ENCODE peak calls at places on chromosomes 12 and 14, in seven cellular contexts. V is NCI-H2029, E is T-helper 17 cell, A is nucleus accumbens, R is NCI-H1105, Q is SW 1271, S is foreskin keratinocyte. X is an unnamed sample.

GRCh38 chr12:75814856-75815754 is 216.5 kb downstream of the PHLDA1 start:
- DNase-seq in V (no peak), E (no peak), A (peak), R (no peak), Q (no peak), S (peak), X (peak)

GRCh38 chr14:36383674-36384421 is 63.4 kb upstream of the MBIP start:
- DNase-seq in V (peak), E (no peak), A (peak), R (no peak), Q (no peak), S (peak), X (peak)

GRCh38 chr12:39912211-39912980 is 193.5 kb downstream of the SLC2A13 start:
- DNase-seq in V (peak), E (no peak), A (no peak), R (peak), Q (no peak), S (no peak), X (no peak)

GRCh38 chr12:91781114-91781513 is 364.5 kb downstream of the BTG1 start:
- DNase-seq in V (no peak), E (no peak), A (no peak), R (no peak), Q (no peak), S (peak), X (no peak)

GRCh38 chr12:123908884-123909807 is 63.5 kb downstream of the CCDC92 start:
- DNase-seq in V (peak), E (no peak), A (peak), R (peak), Q (no peak), S (no peak), X (no peak)

GRCh38 chr12:116418551-116418950 is 140.6 kb upstream of the MAP1LC3B2 start:
- DNase-seq in V (no peak), E (no peak), A (no peak), R (no peak), Q (no peak), S (no peak), X (no peak)

GRCh38 chr14:95287176-95287754 is 32.4 kb downstream of the CLMN start:
- DNase-seq in V (no peak), E (no peak), A (no peak), R (peak), Q (no peak), S (peak), X (no peak)

GRCh38 chr14:52553002-52553670 is 500 bp downstream of the GPR137C start:
- DNase-seq in V (peak), E (no peak), A (peak), R (peak), Q (no peak), S (peak), X (peak)

GRCh38 chr12:52141306-52141705 is 50.5 kb downstream of the KRT80 start:
- DNase-seq in V (no peak), E (no peak), A (no peak), R (no peak), Q (no peak), S (no peak), X (no peak)

GRCh38 chr12:41531147-41531829 is 343.2 kb downstream of the PDZRN4 start:
- DNase-seq in V (peak), E (no peak), A (peak), R (no peak), Q (no peak), S (no peak), X (peak)

GRCh38 chr12:54159140-54159539 is 29.6 kb downstream of the SMUG1 start:
- DNase-seq in V (peak), E (no peak), A (peak), R (peak), Q (no peak), S (peak), X (peak)

GRCh38 chr12:54257332-54257731 is 22.6 kb downstream of the CBX5 start:
- DNase-seq in V (no peak), E (no peak), A (no peak), R (no peak), Q (no peak), S (no peak), X (no peak)

GRCh38 chr14:22008098-22008412 is 334.4 kb upstream of the OR4E1 start:
- DNase-seq in V (no peak), E (no peak), A (no peak), R (no peak), Q (no peak), S (no peak), X (no peak)

GRCh38 chr14:83372271-83372670 is 1838.6 kb upstream of the SEL1L start:
- DNase-seq in V (no peak), E (no peak), A (no peak), R (no peak), Q (no peak), S (no peak), X (no peak)

GRCh38 chr14:100032749-100033148 is 32.5 kb upstream of the EVL start:
- DNase-seq in V (no peak), E (no peak), A (no peak), R (no peak), Q (no peak), S (no peak), X (no peak)

GRCh38 chr12:124828264-124829007 is 35.2 kb downstream of the SCARB1 start:
- DNase-seq in V (no peak), E (no peak), A (no peak), R (no peak), Q (no peak), S (peak), X (no peak)

GRCh38 chr12:89517648-89518047 is 6.9 kb downstream of the GALNT4 start:
- DNase-seq in V (no peak), E (no peak), A (no peak), R (no peak), Q (no peak), S (no peak), X (no peak)

GRCh38 chr12:111211910-111212757 is 156.8 kb downstream of the PHETA1 start:
- DNase-seq in V (no peak), E (no peak), A (no peak), R (no peak), Q (no peak), S (no peak), X (no peak)

GRCh38 chr14:83975435-83976222 is 1554.3 kb upstream of the FLRT2 start:
- DNase-seq in V (no peak), E (no peak), A (no peak), R (no peak), Q (no peak), S (no peak), X (no peak)

GRCh38 chr12:117641885-117642284 is 280.5 kb upstream of the NOS1 start:
- DNase-seq in V (no peak), E (no peak), A (no peak), R (no peak), Q (no peak), S (no peak), X (no peak)

GRCh38 chr12:131001493-131001892 is 47.8 kb downstream of the ADGRD1 start:
- DNase-seq in V (no peak), E (no peak), A (no peak), R (no peak), Q (no peak), S (no peak), X (no peak)

GRCh38 chr12:78241472-78241871 is 410.8 kb downstream of the NAV3 start:
- DNase-seq in V (peak), E (no peak), A (no peak), R (peak), Q (no peak), S (no peak), X (no peak)

GRCh38 chr12:130965668-130966067 is 12.0 kb downstream of the ADGRD1 start:
- DNase-seq in V (no peak), E (no peak), A (no peak), R (no peak), Q (no peak), S (no peak), X (no peak)

GRCh38 chr14:63673882-63674497 is 32.3 kb upstream of the WDR89 start:
- DNase-seq in V (no peak), E (no peak), A (no peak), R (no peak), Q (no peak), S (no peak), X (no peak)

GRCh38 chr12:79662046-79662811 is 28.5 kb downstream of the PAWR start:
- DNase-seq in V (no peak), E (no peak), A (no peak), R (no peak), Q (no peak), S (peak), X (no peak)

GRCh38 chr14:87810711-87811110 is 182.3 kb downstream of the GALC start:
- DNase-seq in V (no peak), E (no peak), A (no peak), R (no peak), Q (no peak), S (no peak), X (no peak)

GRCh38 chr12:32266756-32267155 is 132.6 kb upstream of the FGD4 start:
- DNase-seq in V (no peak), E (no peak), A (no peak), R (no peak), Q (no peak), S (no peak), X (no peak)

GRCh38 chr14:61379639-61380184 is 58.3 kb downstream of the PRKCH start:
- DNase-seq in V (no peak), E (no peak), A (no peak), R (no peak), Q (no peak), S (no peak), X (no peak)

GRCh38 chr14:34873591-34874385 is 1.4 kb downstream of the BAZ1A start:
- DNase-seq in V (peak), E (peak), A (peak), R (peak), Q (peak), S (peak), X (peak)

GRCh38 chr14:72554994-72555608 is 338.8 kb downstream of the DPF3 start:
- DNase-seq in V (no peak), E (no peak), A (peak), R (no peak), Q (no peak), S (no peak), X (no peak)

GRCh38 chr12:88052686-88053085 is 23.5 kb upstream of the C12orf50 start:
- DNase-seq in V (no peak), E (no peak), A (peak), R (peak), Q (no peak), S (peak), X (peak)

GRCh38 chr12:126464157-126464556 is 1398.9 kb downstream of the AACS start:
- DNase-seq in V (no peak), E (no peak), A (no peak), R (no peak), Q (no peak), S (no peak), X (no peak)

GRCh38 chr14:72711936-72712335 is 182.0 kb downstream of the DPF3 start:
- DNase-seq in V (no peak), E (no peak), A (no peak), R (no peak), Q (no peak), S (no peak), X (no peak)

GRCh38 chr14:93160353-93160801 is 24.3 kb downstream of the MOAP1 start:
- DNase-seq in V (no peak), E (no peak), A (peak), R (no peak), Q (peak), S (no peak), X (no peak)

GRCh38 chr12:25692115-25693035 is 139.3 kb upstream of the LMNTD1 start:
- DNase-seq in V (no peak), E (no peak), A (no peak), R (no peak), Q (no peak), S (no peak), X (no peak)

GRCh38 chr14:22152901-22153300 is 436.1 kb downstream of the DAD1 start:
- DNase-seq in V (no peak), E (no peak), A (no peak), R (no peak), Q (no peak), S (no peak), X (no peak)

X was measured in putamen.